ENCODE peak calls at places on chromosome 17, in four cellular contexts. Y is tibial artery, W is A549, D is right lobe of liver. J is an unnamed sample. For H3K4me1, the result is how much of the 10 kb centered on the place peaks cover.

GRCh38 chr17:76307299-76307965 is 644 bp downstream of the QRICH2 start:
- DNase-seq in Y (no peak), W (no peak), D (no peak), J (no peak)

GRCh38 chr17:63512896-63513644 is 10.1 kb upstream of the KCNH6 start:
- DNase-seq in Y (no peak), W (no peak), D (no peak), J (no peak)

GRCh38 chr17:42898147-42898807 is 2.3 kb upstream of the G6PC1 start:
- DNase-seq in Y (no peak), W (no peak), D (peak), J (no peak)

GRCh38 chr17:50802609-50803571 is 32.5 kb upstream of the WFIKKN2 start:
- DNase-seq in Y (no peak), W (no peak), D (no peak), J (no peak)

GRCh38 chr17:55898195-55898594 is 147.3 kb downstream of the PCTP start:
- DNase-seq in Y (no peak), W (no peak), D (no peak), J (no peak)

GRCh38 chr17:34562387-34562786 is 17.0 kb upstream of the TMEM132E start:
- DNase-seq in Y (no peak), W (peak), D (no peak), J (no peak)

GRCh38 chr17:8883353-8883752 is 15.9 kb upstream of the PIK3R6 start:
- DNase-seq in Y (no peak), W (no peak), D (no peak), J (no peak)

GRCh38 chr17:38428643-38429371 is 543 bp downstream of the ARHGAP23 start:
- DNase-seq in Y (peak), W (no peak), D (peak), J (peak)

GRCh38 chr17:60577147-60577925 is 22.7 kb upstream of the PPM1D start:
- DNase-seq in Y (no peak), W (no peak), D (peak), J (no peak)

GRCh38 chr17:37461668-37462067 is 28.0 kb upstream of the DUSP14 start:
- DNase-seq in Y (no peak), W (no peak), D (no peak), J (no peak)

GRCh38 chr17:46020023-46020735 is 21.1 kb downstream of the STH start:
- DNase-seq in Y (no peak), W (no peak), D (no peak), J (no peak)

GRCh38 chr17:21505819-21506815 is 130.0 kb downstream of the KCNJ12 start:
- DNase-seq in Y (no peak), W (no peak), D (no peak), J (no peak)

GRCh38 chr17:33981713-33982601 is 273.1 kb upstream of the CCL2 start:
- DNase-seq in Y (no peak), W (no peak), D (no peak), J (no peak)

GRCh38 chr17:3890082-3890892 is 2.6 kb downstream of the CAMKK1 start:
- DNase-seq in Y (peak), W (peak), D (no peak), J (peak)

GRCh38 chr17:3546521-3546920 is 11.1 kb downstream of the TRPV3 start:
- DNase-seq in Y (no peak), W (no peak), D (no peak), J (no peak)

GRCh38 chr17:18037482-18037881 is 1.5 kb downstream of the ATPAF2 start:
- DNase-seq in Y (peak), W (no peak), D (no peak), J (no peak)
- H3K4me3 ChIP-seq in Y (no peak), W (no peak), D (no peak), J (no peak)

GRCh38 chr17:47252766-47253512 is 688 bp upstream of the ITGB3 start:
- DNase-seq in Y (no peak), W (no peak), D (no peak), J (no peak)
- H3K4me1 ChIP-seq in Y (under half), W (under half), D (under half), J (under half)

DNA sequence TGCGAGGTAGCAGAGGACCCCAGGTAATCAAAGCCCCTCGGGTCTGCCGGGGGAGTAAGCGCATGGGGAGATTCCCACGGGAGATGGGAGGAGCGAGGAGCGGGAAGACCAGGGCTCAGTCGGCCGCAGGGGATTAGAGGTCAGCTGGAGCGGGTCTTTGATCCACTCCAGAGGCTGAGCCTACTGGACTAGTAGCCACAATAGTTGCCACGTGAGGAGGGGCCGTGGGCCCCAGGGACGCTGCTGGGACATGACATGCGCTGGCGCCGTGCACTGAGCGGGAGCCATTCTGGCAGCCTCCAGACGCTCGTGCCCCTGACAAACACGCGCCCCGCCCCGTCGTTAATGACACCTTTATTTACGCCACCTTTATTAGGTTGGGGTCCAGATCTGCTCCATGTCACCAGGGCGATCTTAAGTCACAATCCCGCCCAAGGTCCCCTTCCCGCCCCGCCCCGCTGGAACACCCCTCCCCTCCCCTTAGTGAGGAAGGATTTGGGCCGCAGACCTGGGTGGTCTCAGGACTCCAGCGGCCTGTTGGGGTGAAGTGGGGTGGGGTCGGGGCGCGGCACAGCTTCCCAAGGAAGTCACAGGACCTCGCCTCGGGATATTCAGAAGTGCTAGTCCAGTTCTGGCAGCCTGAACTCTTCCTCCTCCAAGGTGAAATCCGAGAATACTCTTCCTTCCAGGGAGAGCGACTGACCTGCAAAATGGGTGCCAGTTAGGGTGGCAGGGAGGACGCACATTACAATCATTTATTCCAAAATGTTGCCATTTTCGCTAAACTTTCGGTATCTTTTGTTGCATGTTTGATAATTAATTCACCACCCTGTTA is 15.0 kb downstream of the PPY start:
- DNase-seq in Y (no peak), W (no peak), D (no peak), J (peak)
- H3K4me3 ChIP-seq in Y (peak), W (no peak), D (no peak), J (no peak)

GRCh38 chr17:73297934-73298861 is 13.6 kb downstream of the CDC42EP4 start:
- DNase-seq in Y (no peak), W (no peak), D (no peak), J (no peak)
- H3K4me1 ChIP-seq in Y (half or more), W (half or more), D (half or more), J (under half)

GRCh38 chr17:28738680-28739384 is 5.0 kb upstream of the TRAF4 start:
- DNase-seq in Y (peak), W (no peak), D (no peak), J (peak)
- H3K4me3 ChIP-seq in Y (no peak), W (no peak), D (no peak), J (no peak)

GRCh38 chr17:79036181-79036580 is 12.2 kb downstream of the C1QTNF1 start:
- DNase-seq in Y (peak), W (no peak), D (no peak), J (no peak)
- H3K4me1 ChIP-seq in Y (half or more), W (under half), D (under half), J (under half)

DNA sequence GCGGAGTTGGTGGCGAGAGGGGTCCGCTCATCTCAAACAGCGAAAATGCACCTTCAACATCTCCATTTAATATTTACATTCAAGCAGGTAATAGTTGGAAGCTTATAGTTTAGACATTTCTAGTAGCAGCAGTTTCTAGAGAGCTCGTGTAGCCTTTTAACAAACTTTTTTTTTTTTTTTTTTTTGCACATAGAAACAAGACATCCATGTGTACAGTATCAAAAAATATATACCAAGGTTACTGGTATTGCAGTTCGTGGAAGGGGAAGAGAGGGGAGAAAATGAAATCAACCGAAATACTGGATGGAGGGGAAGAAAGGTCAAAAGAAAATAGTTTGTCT is 6.2 kb downstream of the CBX4 start:
- DNase-seq in Y (no peak), W (no peak), D (no peak), J (no peak)
- H3K4me3 ChIP-seq in Y (no peak), W (peak), D (peak), J (no peak)

GRCh38 chr17:41653421-41654133 is 29.2 kb upstream of the KRT17 start:
- DNase-seq in Y (no peak), W (no peak), D (no peak), J (no peak)
- H3K4me1 ChIP-seq in Y (under half), W (under half), D (under half), J (half or more)

DNA sequence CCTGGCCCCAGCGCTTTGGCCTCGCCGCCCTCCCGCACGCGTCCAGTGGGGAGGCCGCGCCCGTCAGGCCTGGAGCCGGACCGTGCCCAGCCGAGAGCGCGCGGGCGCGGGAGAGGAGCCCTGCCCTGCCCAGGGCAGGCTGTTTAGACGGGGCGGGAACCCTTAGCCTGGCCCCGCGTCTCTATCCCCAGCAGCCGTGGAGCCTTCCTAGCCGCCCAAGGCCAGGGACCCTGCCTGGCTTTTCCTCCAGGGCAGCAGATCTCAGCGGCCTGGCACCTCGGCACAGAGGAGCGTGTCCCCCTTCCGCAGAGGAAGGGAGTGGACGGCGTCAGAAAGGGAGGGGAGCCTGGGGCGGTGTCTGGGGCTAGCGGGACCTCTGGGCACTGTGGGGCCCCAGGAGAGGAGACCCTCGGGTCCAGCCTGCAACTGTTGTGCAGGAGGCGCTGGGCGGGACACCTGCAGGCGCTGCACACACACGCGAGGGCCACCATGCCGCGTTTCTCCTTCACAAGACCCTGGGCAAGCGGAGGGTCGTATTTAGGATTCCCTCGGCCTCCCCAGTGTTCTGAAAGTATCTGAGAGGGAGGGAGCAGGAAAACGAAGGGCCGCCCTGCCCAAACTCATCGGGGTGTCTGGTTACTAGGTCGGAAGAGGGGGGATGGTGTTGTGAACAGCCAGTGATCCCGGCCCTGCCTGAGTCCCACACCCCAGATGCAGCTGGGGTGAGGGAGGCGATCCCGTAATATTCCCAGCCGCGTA is 2.3 kb upstream of the NPTX1 start:
- DNase-seq in Y (no peak), W (no peak), D (no peak), J (no peak)
- H3K4me3 ChIP-seq in Y (no peak), W (peak), D (no peak), J (no peak)